ENCODE peak calls at places on chromosomes 6 and 20, in seven cellular contexts. A is CD4-positive, alpha-beta T cell; Z is foreskin fibroblast; T is BE2C; O is left ventricle myocardium inferior; G is heart left ventricle; I is endodermal cell. Q is an unnamed sample.

GRCh38 chr6:35267897-35268296 is 8.4 kb downstream of the ZNF76 start:
- DNase-seq in T (no peak), O (no peak), Z (no peak), I (no peak), A (no peak), G (no peak), Q (no peak)

GRCh38 chr6:44049989-44050871 is 77.0 kb downstream of the MRPL14 start:
- DNase-seq in A (no peak), O (no peak), T (no peak), G (no peak), I (no peak), Z (no peak), Q (no peak)

GRCh38 chr20:49631074-49631716 is 63.3 kb upstream of the PTGIS start:
- DNase-seq in G (no peak), A (no peak), T (no peak), O (no peak), I (peak; percentile 48), Z (peak; percentile 22), Q (no peak)

GRCh38 chr6:36130672-36131516 is 581 bp downstream of the MAPK13 start:
- DNase-seq in T (peak; percentile 51), Z (peak; percentile 20), I (peak; percentile 83), O (no peak), G (no peak), A (no peak), Q (no peak)

GRCh38 chr6:151679081-151679480 is 128.4 kb upstream of the ESR1 start:
- DNase-seq in Z (peak; percentile 90), G (peak; percentile 42), I (no peak), T (no peak), O (peak; percentile 38), A (no peak), Q (no peak)

GRCh38 chr20:47220161-47220582 is 136.3 kb downstream of the ZMYND8 start:
- DNase-seq in A (peak; percentile 32), T (peak; percentile 64), O (no peak), G (no peak), Z (no peak), I (peak; percentile 87), Q (peak; percentile 68)

GRCh38 chr6:7414811-7415210 is 25.2 kb downstream of the RIOK1 start:
- DNase-seq in I (no peak), Z (peak; percentile 51), O (no peak), G (no peak), T (no peak), A (no peak), Q (no peak)

GRCh38 chr6:90274481-90275030 is 22.1 kb downstream of the BACH2 start:
- DNase-seq in O (no peak), G (no peak), A (peak; percentile 82), T (no peak), Z (no peak), I (no peak), Q (no peak)

DNA sequence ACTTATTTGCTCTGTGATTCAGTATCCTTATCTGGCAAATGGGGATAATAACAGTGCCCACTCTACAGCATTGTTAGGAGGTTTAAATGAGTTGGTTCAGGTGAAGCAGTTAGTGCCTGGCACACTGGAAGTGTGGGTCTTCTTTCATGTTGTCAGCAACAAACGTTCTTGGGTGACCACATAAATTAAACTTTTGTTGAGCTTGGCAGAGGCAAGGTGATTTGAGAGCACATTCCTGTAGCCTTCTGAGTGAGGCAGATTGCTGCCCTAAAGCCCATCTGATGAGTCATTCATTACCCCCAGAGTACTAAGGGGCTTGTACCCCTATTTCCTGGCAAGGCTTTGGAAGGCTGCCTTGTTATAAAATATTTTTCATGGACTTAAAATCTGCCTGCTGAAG is 25.8 kb downstream of the SEC23B start:
- DNase-seq in T (no peak), A (no peak), Z (no peak), G (no peak), I (no peak), O (no peak), Q (no peak)
- TF ChIP-seq CTCF in T (no peak), A (no peak), Z (no peak), G (no peak), I (no peak), O (no peak), Q (no peak)

GRCh38 chr6:16228709-16229665 is 9.4 kb upstream of the GMPR start:
- DNase-seq in T (no peak), I (peak; percentile 69), Z (no peak), G (no peak), O (no peak), A (no peak), Q (no peak)
- TF ChIP-seq CTCF in T (peak; percentile 33), I (no peak), Z (no peak), G (peak; percentile 17), O (peak; percentile 48), A (no peak), Q (no peak)

GRCh38 chr6:6105472-6106036 is 98.8 kb upstream of the NRN1 start:
- DNase-seq in G (no peak), A (no peak), O (no peak), Z (no peak), T (no peak), I (peak; percentile 84), Q (peak; percentile 43)
- TF ChIP-seq CTCF in G (no peak), A (no peak), O (no peak), Z (no peak), T (peak; percentile 14), I (peak; percentile 80), Q (peak; percentile 47)

GRCh38 chr20:4725263-4725550 is 3.5 kb downstream of the PRND start:
- DNase-seq in T (no peak), Z (no peak), A (no peak), O (no peak), I (no peak), G (no peak), Q (no peak)

GRCh38 chr20:4724459-4725262 is 3.0 kb downstream of the PRND start:
- DNase-seq in A (no peak), T (no peak), I (no peak), O (no peak), G (no peak), Z (no peak), Q (no peak)

GRCh38 chr20:4729265-4729664 is 7.6 kb downstream of the PRND start:
- DNase-seq in Z (no peak), T (no peak), A (no peak), I (no peak), O (no peak), G (no peak), Q (no peak)

GRCh38 chr20:4728121-4728520 is 6.4 kb downstream of the PRND start:
- DNase-seq in A (no peak), T (no peak), G (no peak), Z (peak; percentile 24), I (no peak), O (no peak), Q (no peak)

GRCh38 chr20:4726710-4727391 is 5.1 kb downstream of the PRND start:
- DNase-seq in T (no peak), O (no peak), G (no peak), I (no peak), Z (peak; percentile 82), A (no peak), Q (no peak)
- TF ChIP-seq CTCF in T (no peak), O (no peak), G (no peak), I (no peak), Z (no peak), A (no peak), Q (no peak)

GRCh38 chr20:11234181-11234969 is 560.6 kb upstream of the JAG1 start:
- DNase-seq in Z (no peak), G (no peak), A (no peak), T (no peak), O (no peak), I (no peak), Q (no peak)

GRCh38 chr20:11232249-11232648 is 558.5 kb upstream of the JAG1 start:
- DNase-seq in G (no peak), T (no peak), Z (no peak), I (no peak), O (no peak), A (no peak), Q (no peak)

GRCh38 chr20:11232896-11233295 is 559.1 kb upstream of the JAG1 start:
- DNase-seq in Z (no peak), G (no peak), I (no peak), T (no peak), A (no peak), O (no peak), Q (no peak)

GRCh38 chr20:11231742-11232141 is 557.9 kb upstream of the JAG1 start:
- DNase-seq in Z (no peak), A (no peak), O (no peak), I (no peak), G (no peak), T (no peak), Q (no peak)

DNA sequence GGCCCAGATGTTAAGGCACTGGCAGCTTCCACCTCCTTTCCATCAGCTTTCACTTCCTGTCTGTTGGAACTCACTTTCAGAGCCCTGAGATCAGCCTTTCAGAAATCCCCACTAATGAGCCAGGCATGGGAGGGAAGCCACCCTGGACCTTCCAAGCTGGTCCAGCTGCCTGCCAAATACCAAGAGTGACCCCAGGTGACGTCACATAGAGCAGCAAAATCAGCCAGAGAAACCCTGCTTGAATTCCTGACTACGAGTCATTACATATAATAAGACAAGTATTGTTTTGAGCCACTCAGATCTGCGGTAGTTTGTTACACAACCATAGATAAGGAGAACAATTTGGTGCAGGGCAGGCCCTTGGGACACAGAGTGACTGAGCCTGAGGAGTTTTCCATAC is 556.0 kb upstream of the JAG1 start:
- DNase-seq in A (no peak), I (no peak), O (peak; percentile 33), G (peak; percentile 33), T (no peak), Z (peak; percentile 96), Q (no peak)
- TF ChIP-seq CTCF in A (no peak), I (no peak), O (no peak), G (no peak), T (no peak), Z (no peak), Q (no peak)

GRCh38 chr6:87724994-87725811 is 23.2 kb upstream of the AKIRIN2 start:
- DNase-seq in G (no peak), A (no peak), I (no peak), Z (no peak), T (no peak), O (no peak), Q (no peak)
- TF ChIP-seq CTCF in G (no peak), A (no peak), I (no peak), Z (no peak), T (no peak), O (no peak), Q (no peak)

DNA sequence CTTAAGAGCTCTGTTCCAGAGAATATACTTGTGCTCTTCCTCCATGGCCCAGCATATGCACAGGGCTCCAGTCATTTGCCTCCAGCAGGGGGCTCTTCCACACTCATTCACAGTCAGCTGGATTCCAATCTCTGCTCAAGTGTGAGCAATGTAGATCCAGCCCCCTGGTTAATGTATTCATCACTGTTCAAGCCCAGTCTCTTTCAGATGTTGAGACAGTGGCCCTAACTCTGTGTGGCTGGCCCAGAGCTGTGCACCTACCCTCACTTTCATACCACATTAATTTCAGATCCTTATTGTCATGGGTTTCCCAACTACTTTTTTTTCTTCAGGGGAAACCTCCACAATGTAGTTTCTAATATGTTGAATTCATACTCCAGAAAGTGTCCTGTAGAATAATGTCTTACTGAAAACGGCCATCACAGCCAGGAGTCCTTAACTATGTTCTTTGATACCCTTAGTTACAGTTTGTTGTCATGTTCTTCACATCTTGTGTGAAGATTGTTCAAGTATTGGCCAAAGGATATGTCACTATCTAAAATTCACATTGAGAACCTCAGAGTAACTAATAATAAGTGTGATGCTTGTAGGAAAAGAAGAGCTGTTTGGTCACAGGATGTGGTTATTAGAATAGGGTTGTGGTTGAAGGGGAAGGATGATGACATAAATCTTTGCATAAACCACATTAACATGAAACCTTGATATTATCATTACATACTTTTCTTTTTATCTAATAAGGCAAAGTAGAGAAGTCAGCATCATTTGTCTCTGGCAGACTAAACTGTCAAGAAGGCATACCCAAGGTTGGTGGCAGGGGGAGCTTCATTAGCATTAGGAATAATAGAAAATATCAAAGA is 14.4 kb upstream of the HLA-DQA1 start:
- DNase-seq in I (peak; percentile 88), T (peak; percentile 36), A (no peak), G (no peak), O (no peak), Z (no peak), Q (peak; percentile 7)
- TF ChIP-seq CTCF in I (peak; percentile 88), T (peak; percentile 68), A (peak; percentile 45), G (peak; percentile 63), O (peak; percentile 35), Z (peak; percentile 53), Q (no peak)